ENCODE peak calls at places on chromosomes 3 and 15, in five cellular contexts. One of them, this sample, is unnamed.

GRCh38 chr15:50241684-50242450 is 23.7 kb downstream of the HDC start:
- DNase-seq in AG04450: no peak
- DNase-seq in endothelial cell: no peak
- DNase-seq in astrocyte of the spinal cord: no peak
- DNase-seq in GM10248: no peak
- DNase-seq in this sample: no peak

GRCh38 chr15:75397494-75397893 is 29.1 kb upstream of the MAN2C1 start:
- DNase-seq in GM10248: no peak
- DNase-seq in astrocyte of the spinal cord: peak
- DNase-seq in AG04450: no peak
- DNase-seq in endothelial cell: no peak
- DNase-seq in this sample: no peak

GRCh38 chr3:143973352-143974021 is 1.9 kb downstream of the DIPK2A start:
- DNase-seq in endothelial cell: no peak
- DNase-seq in GM10248: no peak
- DNase-seq in AG04450: no peak
- DNase-seq in astrocyte of the spinal cord: peak
- DNase-seq in this sample: no peak

GRCh38 chr3:167668651-167669050 is 14.9 kb upstream of the WDR49 start:
- DNase-seq in AG04450: no peak
- DNase-seq in astrocyte of the spinal cord: no peak
- DNase-seq in endothelial cell: no peak
- DNase-seq in GM10248: no peak
- DNase-seq in this sample: no peak

GRCh38 chr3:28667646-28668376 is 319.2 kb upstream of the AZI2 start:
- DNase-seq in AG04450: peak
- DNase-seq in GM10248: peak
- DNase-seq in endothelial cell: peak
- DNase-seq in astrocyte of the spinal cord: peak
- DNase-seq in this sample: peak

GRCh38 chr3:36447063-36447462 is 66.8 kb downstream of the STAC start:
- DNase-seq in astrocyte of the spinal cord: no peak
- DNase-seq in AG04450: no peak
- DNase-seq in endothelial cell: no peak
- DNase-seq in GM10248: no peak
- DNase-seq in this sample: no peak

GRCh38 chr3:149579161-149579560 is 78.7 kb downstream of the WWTR1 start:
- DNase-seq in GM10248: no peak
- DNase-seq in endothelial cell: no peak
- DNase-seq in astrocyte of the spinal cord: no peak
- DNase-seq in AG04450: no peak
- DNase-seq in this sample: no peak

GRCh38 chr3:5197022-5197421 is 9.5 kb downstream of the EDEM1 start:
- DNase-seq in astrocyte of the spinal cord: no peak
- DNase-seq in AG04450: no peak
- DNase-seq in endothelial cell: no peak
- DNase-seq in GM10248: no peak
- DNase-seq in this sample: no peak

GRCh38 chr15:77839970-77840609 is 207.4 kb upstream of the LINGO1 start:
- DNase-seq in GM10248: no peak
- DNase-seq in astrocyte of the spinal cord: no peak
- DNase-seq in endothelial cell: no peak
- DNase-seq in AG04450: no peak
- DNase-seq in this sample: no peak

GRCh38 chr3:158961911-158962310 is 160.1 kb downstream of the MFSD1 start:
- DNase-seq in AG04450: no peak
- DNase-seq in GM10248: no peak
- DNase-seq in endothelial cell: no peak
- DNase-seq in astrocyte of the spinal cord: no peak
- DNase-seq in this sample: no peak

GRCh38 chr15:89003865-89004725 is 84.2 kb upstream of the ABHD2 start:
- DNase-seq in astrocyte of the spinal cord: peak
- DNase-seq in endothelial cell: peak
- DNase-seq in AG04450: peak
- DNase-seq in GM10248: no peak
- DNase-seq in this sample: peak

GRCh38 chr3:113156816-113157333 is 54.5 kb upstream of the BOC start:
- DNase-seq in AG04450: no peak
- DNase-seq in endothelial cell: no peak
- DNase-seq in GM10248: no peak
- DNase-seq in astrocyte of the spinal cord: no peak
- DNase-seq in this sample: no peak

GRCh38 chr15:82040395-82040794 is 5.4 kb downstream of the MEX3B start:
- DNase-seq in astrocyte of the spinal cord: no peak
- DNase-seq in endothelial cell: no peak
- DNase-seq in AG04450: no peak
- DNase-seq in GM10248: no peak
- DNase-seq in this sample: no peak

GRCh38 chr3:179526989-179527391 is 35.7 kb upstream of the ACTL6A start:
- DNase-seq in AG04450: peak
- DNase-seq in GM10248: no peak
- DNase-seq in astrocyte of the spinal cord: peak
- DNase-seq in endothelial cell: peak
- DNase-seq in this sample: no peak

GRCh38 chr3:46527239-46527638 is 29.5 kb downstream of the RTP3 start:
- DNase-seq in astrocyte of the spinal cord: no peak
- DNase-seq in endothelial cell: no peak
- DNase-seq in GM10248: no peak
- DNase-seq in AG04450: no peak
- DNase-seq in this sample: no peak

GRCh38 chr3:149941186-149941585 is 29.5 kb downstream of the PFN2 start:
- DNase-seq in astrocyte of the spinal cord: no peak
- DNase-seq in AG04450: no peak
- DNase-seq in endothelial cell: no peak
- DNase-seq in GM10248: no peak
- DNase-seq in this sample: no peak

GRCh38 chr3:139117136-139117675 is 72.5 kb upstream of the PRR23C start:
- DNase-seq in astrocyte of the spinal cord: peak
- DNase-seq in AG04450: peak
- DNase-seq in GM10248: no peak
- DNase-seq in endothelial cell: no peak
- DNase-seq in this sample: no peak

GRCh38 chr15:65642588-65642987 is 20.9 kb downstream of the SLC24A1 start:
- DNase-seq in astrocyte of the spinal cord: no peak
- DNase-seq in endothelial cell: no peak
- DNase-seq in AG04450: no peak
- DNase-seq in GM10248: no peak
- DNase-seq in this sample: no peak

GRCh38 chr3:98151241-98151640 is 4.0 kb downstream of the OR5H14 start:
- DNase-seq in astrocyte of the spinal cord: no peak
- DNase-seq in GM10248: no peak
- DNase-seq in endothelial cell: no peak
- DNase-seq in AG04450: no peak
- DNase-seq in this sample: no peak

GRCh38 chr3:56612146-56612545 is 55.2 kb downstream of the CCDC66 start:
- DNase-seq in astrocyte of the spinal cord: no peak
- DNase-seq in GM10248: no peak
- DNase-seq in endothelial cell: no peak
- DNase-seq in AG04450: no peak
- DNase-seq in this sample: no peak

GRCh38 chr15:92886229-92886628 is 13.9 kb upstream of the CHD2 start:
- DNase-seq in endothelial cell: no peak
- DNase-seq in astrocyte of the spinal cord: peak
- DNase-seq in AG04450: no peak
- DNase-seq in GM10248: no peak
- DNase-seq in this sample: no peak

GRCh38 chr3:149332781-149333517 is 487 bp downstream of the TM4SF18 start:
- DNase-seq in astrocyte of the spinal cord: peak
- DNase-seq in AG04450: no peak
- DNase-seq in endothelial cell: no peak
- DNase-seq in GM10248: no peak
- DNase-seq in this sample: no peak

GRCh38 chr3:81364411-81364810 is 397.0 kb downstream of the GBE1 start:
- DNase-seq in GM10248: no peak
- DNase-seq in endothelial cell: no peak
- DNase-seq in AG04450: no peak
- DNase-seq in astrocyte of the spinal cord: no peak
- DNase-seq in this sample: no peak

GRCh38 chr3:111096487-111097209 is 25.0 kb downstream of the NECTIN3 start:
- DNase-seq in endothelial cell: no peak
- DNase-seq in astrocyte of the spinal cord: no peak
- DNase-seq in GM10248: no peak
- DNase-seq in AG04450: no peak
- DNase-seq in this sample: no peak

GRCh38 chr3:149449799-149450198 is 24.7 kb upstream of the TM4SF4 start:
- DNase-seq in astrocyte of the spinal cord: peak
- DNase-seq in GM10248: no peak
- DNase-seq in AG04450: no peak
- DNase-seq in endothelial cell: no peak
- DNase-seq in this sample: no peak

GRCh38 chr3:62558549-62559112 is 185.3 kb upstream of the FEZF2 start:
- DNase-seq in AG04450: no peak
- DNase-seq in astrocyte of the spinal cord: no peak
- DNase-seq in GM10248: peak
- DNase-seq in endothelial cell: peak
- DNase-seq in this sample: peak

GRCh38 chr15:101133181-101133460 is 118.7 kb downstream of the CHSY1 start:
- DNase-seq in GM10248: no peak
- DNase-seq in AG04450: no peak
- DNase-seq in endothelial cell: no peak
- DNase-seq in astrocyte of the spinal cord: no peak
- DNase-seq in this sample: no peak

DNA sequence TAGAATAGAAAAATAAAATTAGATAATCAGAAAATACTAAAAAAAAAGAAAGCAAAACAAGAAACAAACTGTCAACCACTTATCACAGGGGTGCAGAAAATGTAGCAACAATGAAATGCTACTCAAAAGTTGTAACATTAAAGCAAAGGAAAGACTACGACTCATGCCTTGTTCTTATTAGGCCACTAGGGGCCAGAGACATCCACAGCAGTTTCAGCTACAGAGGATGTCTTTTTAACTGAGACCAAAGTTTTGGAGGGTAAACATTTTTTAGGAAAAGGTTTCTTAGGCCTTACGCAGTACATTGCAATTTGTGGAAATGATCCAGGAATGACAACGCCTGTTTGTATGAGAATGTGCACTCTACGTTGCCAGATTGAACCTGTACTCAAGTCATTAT is 15.4 kb upstream of the CADM2 start:
- DNase-seq in GM10248: no peak
- DNase-seq in endothelial cell: no peak
- DNase-seq in AG04450: no peak
- DNase-seq in astrocyte of the spinal cord: no peak
- DNase-seq in this sample: no peak
- TF ChIP-seq CTCF in GM10248: no peak
- TF ChIP-seq CTCF in endothelial cell: peak
- TF ChIP-seq CTCF in AG04450: no peak
- TF ChIP-seq CTCF in astrocyte of the spinal cord: no peak
- TF ChIP-seq CTCF in this sample: no peak

DNA sequence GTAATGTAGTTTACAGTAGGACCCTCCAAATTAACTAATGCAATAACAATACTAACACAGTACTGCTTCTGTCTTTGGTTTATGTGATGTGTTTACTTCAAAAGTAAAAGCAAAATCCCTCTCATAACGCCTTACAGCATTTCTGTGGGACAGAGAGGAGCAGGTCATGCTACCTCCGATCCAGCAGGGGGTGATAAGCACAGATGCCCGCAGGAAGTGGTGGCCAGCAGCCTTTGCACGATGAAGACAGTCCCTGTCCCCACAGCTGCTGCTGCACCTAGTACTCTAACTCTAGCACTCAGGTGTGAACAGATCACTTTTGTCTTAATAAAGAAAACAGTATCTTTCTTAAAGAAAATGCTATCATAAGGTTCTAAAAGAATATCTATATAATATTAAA is 38.3 kb downstream of the ANO10 start:
- DNase-seq in endothelial cell: no peak
- DNase-seq in GM10248: no peak
- DNase-seq in AG04450: no peak
- DNase-seq in astrocyte of the spinal cord: no peak
- DNase-seq in this sample: no peak
- TF ChIP-seq CTCF in endothelial cell: no peak
- TF ChIP-seq CTCF in GM10248: no peak
- TF ChIP-seq CTCF in AG04450: peak
- TF ChIP-seq CTCF in astrocyte of the spinal cord: peak
- TF ChIP-seq CTCF in this sample: no peak

DNA sequence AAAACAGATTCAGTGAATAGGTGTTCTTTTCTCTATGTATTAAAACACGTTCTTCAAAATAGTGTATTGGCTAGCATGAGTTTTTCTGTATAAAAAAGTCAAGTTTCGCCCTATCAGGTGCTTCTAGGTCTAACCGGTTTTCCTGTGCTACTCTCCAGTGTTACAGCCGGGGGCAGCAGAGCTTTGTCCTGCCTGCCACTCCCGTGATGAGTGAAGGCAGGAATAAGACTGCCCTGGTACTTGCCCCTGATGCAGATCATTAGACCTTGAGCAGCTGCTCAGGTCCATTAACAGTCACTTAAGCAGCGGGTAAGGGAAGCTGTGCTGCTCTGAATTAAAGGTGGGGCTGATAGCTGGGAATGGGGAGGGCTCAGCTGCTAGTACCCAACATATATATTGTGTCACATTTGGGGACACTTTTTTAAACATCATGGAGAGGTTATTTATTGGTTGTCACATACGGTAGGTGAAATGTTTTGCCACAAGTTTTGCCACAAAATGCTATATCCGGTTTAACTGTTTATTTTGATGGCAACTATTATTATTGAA is 1.3 kb upstream of the UNC13C start:
- DNase-seq in astrocyte of the spinal cord: no peak
- DNase-seq in AG04450: no peak
- DNase-seq in GM10248: no peak
- DNase-seq in endothelial cell: peak
- DNase-seq in this sample: no peak
- TF ChIP-seq CTCF in astrocyte of the spinal cord: no peak
- TF ChIP-seq CTCF in AG04450: no peak
- TF ChIP-seq CTCF in GM10248: no peak
- TF ChIP-seq CTCF in endothelial cell: no peak
- TF ChIP-seq CTCF in this sample: no peak

GRCh38 chr15:29613951-29614382 is 208.3 kb downstream of the TJP1 start:
- DNase-seq in AG04450: no peak
- DNase-seq in endothelial cell: no peak
- DNase-seq in GM10248: no peak
- DNase-seq in astrocyte of the spinal cord: no peak
- DNase-seq in this sample: no peak
- TF ChIP-seq CTCF in AG04450: no peak
- TF ChIP-seq CTCF in endothelial cell: no peak
- TF ChIP-seq CTCF in GM10248: peak
- TF ChIP-seq CTCF in astrocyte of the spinal cord: no peak
- TF ChIP-seq CTCF in this sample: no peak

GRCh38 chr3:12495749-12496452 is 11.6 kb downstream of the TSEN2 start:
- DNase-seq in astrocyte of the spinal cord: no peak
- DNase-seq in endothelial cell: peak
- DNase-seq in AG04450: no peak
- DNase-seq in GM10248: no peak
- DNase-seq in this sample: no peak
- TF ChIP-seq CTCF in astrocyte of the spinal cord: peak
- TF ChIP-seq CTCF in endothelial cell: no peak
- TF ChIP-seq CTCF in AG04450: no peak
- TF ChIP-seq CTCF in GM10248: no peak
- TF ChIP-seq CTCF in this sample: no peak

GRCh38 chr15:25689592-25689991 is 173.5 kb downstream of the ATP10A start:
- DNase-seq in astrocyte of the spinal cord: no peak
- DNase-seq in AG04450: no peak
- DNase-seq in endothelial cell: no peak
- DNase-seq in GM10248: no peak
- DNase-seq in this sample: no peak
- TF ChIP-seq CTCF in astrocyte of the spinal cord: no peak
- TF ChIP-seq CTCF in AG04450: no peak
- TF ChIP-seq CTCF in endothelial cell: no peak
- TF ChIP-seq CTCF in GM10248: no peak
- TF ChIP-seq CTCF in this sample: no peak